ENCODE peak calls at places on chromosomes 2 and 18, in four cellular contexts. A, S, U and G are unnamed samples.

GRCh38 chr18:9506046-9506792 is 30.9 kb downstream of the RALBP1 start:
- DNase-seq in A (no peak), S (no peak), U (no peak), G (no peak)

GRCh38 chr2:170155022-170155722 is 22.8 kb upstream of the MYO3B start:
- DNase-seq in A (no peak), S (no peak), U (no peak), G (no peak)

GRCh38 chr2:133833746-133834145 is 265.5 kb upstream of the NCKAP5 start:
- DNase-seq in A (no peak), S (no peak), U (no peak), G (no peak)

GRCh38 chr18:76343938-76344569 is 151.0 kb downstream of the ZNF516 start:
- DNase-seq in A (no peak), S (no peak), U (no peak), G (no peak)

GRCh38 chr2:99928472-99929053 is 213.8 kb downstream of the AFF3 start:
- DNase-seq in A (no peak), S (no peak), U (no peak), G (no peak)

GRCh38 chr2:144341538-144341937 is 178.4 kb downstream of the ZEB2 start:
- DNase-seq in A (no peak), S (no peak), U (no peak), G (no peak)

GRCh38 chr2:145007673-145008263 is 487.8 kb upstream of the ZEB2 start:
- DNase-seq in A (no peak), S (no peak), U (no peak), G (no peak)

GRCh38 chr2:176419591-176420071 is 150.4 kb downstream of the MTX2 start:
- DNase-seq in A (no peak), S (no peak), U (no peak), G (no peak)

GRCh38 chr2:187475499-187476248 is 27.6 kb upstream of the CALCRL start:
- DNase-seq in A (no peak), S (no peak), U (no peak), G (no peak)

GRCh38 chr18:78814321-78814720 is 165.3 kb upstream of the SALL3 start:
- DNase-seq in A (no peak), S (no peak), U (no peak), G (no peak)

GRCh38 chr2:181459646-181460045 is 2.5 kb downstream of the ITGA4 start:
- DNase-seq in A (no peak), S (no peak), U (no peak), G (no peak)

GRCh38 chr2:113136828-113137775 is 9.7 kb downstream of the IL1RN start:
- DNase-seq in A (no peak), S (peak), U (no peak), G (no peak)

GRCh38 chr2:101173707-101174295 is 22.6 kb upstream of the TBC1D8 start:
- DNase-seq in A (no peak), S (no peak), U (no peak), G (no peak)

GRCh38 chr2:38174646-38175096 is 98.7 kb upstream of the CYP1B1 start:
- DNase-seq in A (no peak), S (no peak), U (no peak), G (no peak)

GRCh38 chr2:105782646-105783045 is 37.9 kb downstream of the NCK2 start:
- DNase-seq in A (no peak), S (no peak), U (no peak), G (no peak)

GRCh38 chr2:233329489-233330135 is 22.0 kb downstream of the SAG start:
- DNase-seq in A (no peak), S (no peak), U (no peak), G (no peak)

GRCh38 chr2:27754831-27755230 is 16.7 kb upstream of the MRPL33 start:
- DNase-seq in A (no peak), S (no peak), U (no peak), G (no peak)

GRCh38 chr18:58866261-58867232 is 1.9 kb downstream of the ZNF532 start:
- DNase-seq in A (no peak), S (no peak), U (no peak), G (no peak)

GRCh38 chr2:162113771-162114168 is 38.3 kb downstream of the GCG start:
- DNase-seq in A (no peak), S (no peak), U (no peak), G (no peak)

GRCh38 chr2:26185954-26186353 is 13.1 kb downstream of the GAREM2 start:
- DNase-seq in A (no peak), S (no peak), U (no peak), G (no peak)